ENCODE peak calls at places on chromosome 17, in seven cellular contexts. L, F, A, J, U, S and R are unnamed samples. For H3K4me1, the result is how much of the 10 kb centered on the place peaks cover.

GRCh38 chr17:40448213-40448638 is 5.0 kb downstream of the IGFBP4 start:
- DNase-seq in J (no peak), F (no peak), U (no peak), S (peak), L (no peak), A (no peak), R (no peak)

GRCh38 chr17:78366109-78366848 is 6.4 kb upstream of the SOCS3 start:
- DNase-seq in J (no peak), A (no peak), U (no peak), S (no peak), F (no peak), L (no peak), R (no peak)

GRCh38 chr17:73376152-73376551 is 64.4 kb upstream of the CDC42EP4 start:
- DNase-seq in U (no peak), S (no peak), J (no peak), L (no peak), A (no peak), F (no peak), R (no peak)

GRCh38 chr17:70677783-70678647 is 508.7 kb downstream of the KCNJ2 start:
- DNase-seq in L (no peak), U (no peak), F (no peak), S (no peak), J (no peak), A (no peak), R (no peak)

GRCh38 chr17:58200024-58200633 is 7.6 kb downstream of the EPX start:
- DNase-seq in S (peak), L (peak), U (peak), F (peak), A (no peak), J (peak), R (no peak)

GRCh38 chr17:22310717-22311686 is 618.7 kb downstream of the KCNJ18 start:
- DNase-seq in A (no peak), U (no peak), S (no peak), F (no peak), J (no peak), L (no peak), R (no peak)

GRCh38 chr17:48605991-48606891 is 1.5 kb upstream of the HOXB6 start:
- DNase-seq in J (no peak), A (no peak), S (no peak), U (no peak), L (no peak), F (no peak), R (no peak)

GRCh38 chr17:73711184-73711583 is 66.9 kb upstream of the SDK2 start:
- DNase-seq in S (no peak), J (no peak), F (no peak), A (no peak), U (peak), L (no peak), R (no peak)

GRCh38 chr17:78362671-78363070 is 2.8 kb upstream of the SOCS3 start:
- DNase-seq in F (no peak), A (no peak), L (no peak), U (no peak), S (no peak), J (no peak), R (no peak)

GRCh38 chr17:52170963-52171572 is 12.6 kb upstream of the CA10 start:
- DNase-seq in F (peak), A (no peak), S (no peak), J (peak), L (peak), U (no peak), R (no peak)

GRCh38 chr17:43531082-43531378 is 15.1 kb downstream of the ETV4 start:
- DNase-seq in F (no peak), S (no peak), A (no peak), L (no peak), U (no peak), J (no peak), R (no peak)

GRCh38 chr17:77322534-77323412 is 182.0 kb downstream of the SEC14L1 start:
- DNase-seq in F (peak), A (peak), J (no peak), S (peak), L (peak), U (peak), R (no peak)

GRCh38 chr17:60230358-60230757 is 80.6 kb downstream of the CA4 start:
- DNase-seq in L (no peak), J (no peak), U (no peak), A (no peak), S (no peak), F (no peak), R (no peak)

GRCh38 chr17:48056246-48056745 is 8.1 kb downstream of the NFE2L1 start:
- DNase-seq in S (no peak), L (no peak), J (no peak), U (no peak), A (no peak), F (no peak), R (no peak)

GRCh38 chr17:68533887-68534700 is 21.9 kb downstream of the PRKAR1A start:
- DNase-seq in A (no peak), J (no peak), S (no peak), L (no peak), U (peak), F (peak), R (no peak)

GRCh38 chr17:48236681-48237134 is 129.1 kb downstream of the SNX11 start:
- DNase-seq in U (no peak), A (peak), F (no peak), J (no peak), S (no peak), L (no peak), R (no peak)

GRCh38 chr17:39753514-39754160 is 15.9 kb downstream of the GRB7 start:
- DNase-seq in F (no peak), J (peak), S (no peak), L (peak), A (no peak), U (peak), R (no peak)

GRCh38 chr17:30930495-30930894 is 8.8 kb downstream of the ADAP2 start:
- DNase-seq in J (no peak), F (no peak), U (no peak), L (no peak), S (no peak), A (no peak), R (no peak)

GRCh38 chr17:1485748-1486376 is 6.6 kb downstream of the MYO1C start:
- DNase-seq in J (no peak), F (peak), A (no peak), U (peak), L (peak), S (peak), R (no peak)
- H3K4me1 ChIP-seq in J (under half), F (under half), A (under half), U (half or more), L (under half), S (under half), R (under half)

DNA sequence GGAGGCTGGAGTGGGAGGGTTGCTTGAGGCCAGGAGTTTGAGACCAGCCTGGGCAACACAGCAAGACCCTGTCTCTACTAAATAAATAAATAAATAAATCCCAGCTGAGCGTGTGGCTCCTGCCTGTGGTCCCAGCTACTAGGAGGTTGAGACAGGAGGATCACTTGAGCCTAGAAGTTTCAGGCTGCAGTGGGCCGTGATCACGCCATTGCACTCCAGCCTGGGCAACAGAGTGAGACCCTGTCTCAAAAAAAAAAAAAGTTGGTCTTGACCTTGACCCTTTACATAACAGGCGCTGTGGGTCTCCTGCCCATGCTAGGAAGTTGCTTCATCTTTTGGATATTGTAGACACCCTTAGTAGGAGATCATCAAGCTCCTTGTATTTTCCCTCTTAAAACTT is 11.4 kb downstream of the ACSF2 start:
- DNase-seq in S (no peak), J (no peak), F (no peak), U (no peak), A (no peak), L (no peak), R (no peak)
- H3K4me1 ChIP-seq in S (under half), J (under half), F (under half), U (under half), A (under half), L (under half), R (under half)

GRCh38 chr17:74730491-74731346 is 6.3 kb upstream of the RAB37 start:
- DNase-seq in U (no peak), J (no peak), S (no peak), A (no peak), F (no peak), L (no peak), R (no peak)
- H3K4me1 ChIP-seq in U (under half), J (under half), S (under half), A (under half), F (under half), L (under half), R (under half)

GRCh38 chr17:2176484-2177175 is 121.7 kb downstream of the HIC1 start:
- DNase-seq in S (peak), U (no peak), J (no peak), A (no peak), F (no peak), L (no peak), R (no peak)
- H3K4me1 ChIP-seq in S (half or more), U (under half), J (under half), A (under half), F (under half), L (half or more), R (under half)

GRCh38 chr17:64107517-64108235 is 22.3 kb downstream of the ERN1 start:
- DNase-seq in L (no peak), F (no peak), J (peak), A (no peak), U (no peak), S (no peak), R (no peak)

GRCh38 chr17:64112978-64113377 is 17.0 kb downstream of the ERN1 start:
- DNase-seq in S (no peak), L (no peak), A (no peak), U (no peak), J (no peak), F (no peak), R (no peak)

GRCh38 chr17:64109400-64109799 is 20.5 kb downstream of the ERN1 start:
- DNase-seq in F (no peak), S (no peak), L (no peak), A (no peak), J (no peak), U (no peak), R (no peak)

GRCh38 chr17:64111831-64112230 is 18.1 kb downstream of the ERN1 start:
- DNase-seq in J (no peak), U (no peak), F (no peak), S (no peak), A (no peak), L (no peak), R (no peak)

GRCh38 chr17:64110436-64111152 is 19.4 kb downstream of the ERN1 start:
- DNase-seq in U (no peak), L (no peak), S (no peak), F (no peak), A (no peak), J (no peak), R (no peak)
- H3K4me1 ChIP-seq in U (half or more), L (under half), S (under half), F (under half), A (under half), J (under half), R (under half)

GRCh38 chr17:8126306-8127066 is 2.6 kb upstream of the HES7 start:
- DNase-seq in J (peak), S (peak), L (peak), U (peak), F (peak), A (no peak), R (no peak)

GRCh38 chr17:8125947-8126305 is 2.0 kb upstream of the HES7 start:
- DNase-seq in A (no peak), S (peak), U (peak), J (peak), F (peak), L (peak), R (no peak)

GRCh38 chr17:8124350-8125195 is 667 bp upstream of the HES7 start:
- DNase-seq in A (no peak), F (peak), S (no peak), J (no peak), U (peak), L (no peak), R (no peak)

GRCh38 chr17:8123695-8124349 is at the start of gene HES7:
- DNase-seq in U (no peak), J (no peak), S (peak), F (peak), A (no peak), L (peak), R (no peak)

DNA sequence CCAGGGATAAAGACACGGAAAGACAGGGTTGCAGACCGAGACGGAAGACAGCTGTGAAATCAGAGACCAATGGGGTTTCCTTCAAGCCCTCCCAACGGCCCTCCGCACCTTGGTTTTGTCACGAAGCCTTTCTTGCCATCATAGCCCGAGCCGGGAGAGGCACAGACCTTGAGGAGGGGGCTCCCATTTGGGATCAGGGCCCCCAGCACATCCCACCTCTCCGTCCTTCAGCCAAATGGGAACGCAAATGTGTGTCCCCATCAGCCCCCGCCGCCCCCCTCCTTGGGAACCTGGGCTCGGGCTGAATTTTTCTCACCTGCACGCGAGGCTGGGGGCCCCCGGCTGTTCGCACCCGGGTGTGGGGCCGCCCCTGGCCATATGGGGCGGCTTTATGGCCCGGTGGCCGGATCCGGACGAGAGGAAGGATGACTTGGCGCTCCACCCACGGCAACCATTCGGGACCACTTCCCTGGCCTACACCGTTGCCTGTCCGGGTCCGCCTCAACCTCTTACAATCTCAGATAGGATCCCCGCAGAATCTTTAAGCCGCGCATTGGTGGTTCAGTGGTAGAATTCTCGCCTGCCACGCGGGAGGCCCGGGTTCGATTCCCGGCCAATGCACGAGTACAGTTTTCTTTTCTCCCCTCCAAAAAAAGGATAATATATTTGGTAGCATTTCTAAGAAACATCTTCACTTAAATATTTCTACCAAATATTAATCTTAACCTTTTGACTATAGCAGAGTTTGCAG is 1.5 kb upstream of the HES7 start:
- DNase-seq in U (peak), A (no peak), F (peak), J (peak), L (peak), S (peak), R (no peak)
- H3K4me1 ChIP-seq in U (under half), A (under half), F (under half), J (under half), L (under half), S (under half), R (under half)

DNA sequence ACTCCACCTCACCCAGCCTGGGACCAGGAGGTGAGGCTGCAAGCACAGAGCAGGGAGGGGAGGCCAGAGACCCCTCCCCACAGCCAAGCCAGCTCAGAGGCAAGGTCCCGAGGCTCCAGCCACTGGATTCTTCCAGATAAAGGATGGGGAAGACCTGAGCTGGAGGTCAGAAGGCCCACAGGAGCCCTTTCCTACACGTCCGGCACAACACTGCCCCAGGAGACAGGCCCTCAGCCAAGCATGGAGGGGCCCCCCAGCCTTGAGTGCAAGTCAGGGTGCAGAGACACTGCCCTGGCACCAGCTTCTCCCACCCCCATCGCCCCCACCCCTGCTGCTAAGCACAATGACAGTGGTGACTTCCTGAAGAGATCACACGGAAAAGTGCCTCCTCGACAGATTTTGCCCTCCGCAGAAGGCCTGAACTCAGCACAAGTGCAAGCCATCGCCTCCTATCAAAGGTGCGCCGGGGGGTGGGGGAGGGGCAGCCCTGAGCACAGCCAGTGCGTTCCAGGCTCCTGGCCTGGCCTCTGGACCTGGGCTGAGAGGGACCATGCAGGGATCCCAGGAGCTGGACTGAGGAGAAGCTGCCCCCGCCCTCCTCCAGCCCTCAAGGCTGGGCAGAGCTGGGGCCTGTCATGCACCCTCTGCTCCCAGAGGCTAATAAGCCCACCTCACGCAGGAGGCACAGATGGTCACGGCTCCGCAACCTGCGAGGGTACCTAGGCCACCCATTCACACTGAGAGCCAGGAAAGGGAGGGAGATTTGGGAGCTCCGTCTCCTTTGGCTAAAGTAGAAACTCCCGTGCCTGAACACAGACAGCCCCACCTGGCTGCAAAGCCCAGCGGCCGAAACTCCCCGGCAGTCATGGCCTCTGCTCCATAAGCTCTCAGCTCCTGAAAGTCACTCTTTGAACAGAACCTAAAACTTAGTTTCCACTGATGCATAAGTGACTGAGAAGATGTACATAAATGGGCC is 2.7 kb downstream of the MAFG start:
- DNase-seq in L (no peak), A (no peak), S (no peak), U (no peak), F (no peak), J (no peak), R (no peak)
- H3K4me1 ChIP-seq in L (under half), A (under half), S (under half), U (under half), F (under half), J (under half), R (half or more)